ENCODE peak calls at places on chromosomes 6 and 20, in eight cellular contexts. One of them, this sample, is unnamed. For H3K4me1, the result is how much of the 10 kb centered on the place peaks cover.

GRCh38 chr6:75449625-75450206 is 43.9 kb downstream of the FILIP1 start:
- DNase-seq in A549: peak
- DNase-seq in DND-41: no peak
- DNase-seq in ascending aorta: no peak
- DNase-seq in neuronal stem cell: no peak
- DNase-seq in heart right ventricle: no peak
- DNase-seq in mammary epithelial cell: no peak
- DNase-seq in testis: no peak
- DNase-seq in this sample: no peak

GRCh38 chr6:14943116-14943515 is 302.8 kb upstream of the JARID2 start:
- DNase-seq in A549: no peak
- DNase-seq in DND-41: no peak
- DNase-seq in ascending aorta: no peak
- DNase-seq in neuronal stem cell: no peak
- DNase-seq in heart right ventricle: no peak
- DNase-seq in mammary epithelial cell: no peak
- DNase-seq in testis: no peak
- DNase-seq in this sample: no peak

GRCh38 chr20:63836335-63837133 is 5.5 kb upstream of the ZBTB46 start:
- DNase-seq in A549: no peak
- DNase-seq in DND-41: no peak
- DNase-seq in ascending aorta: no peak
- DNase-seq in neuronal stem cell: no peak
- DNase-seq in heart right ventricle: no peak
- DNase-seq in mammary epithelial cell: no peak
- DNase-seq in testis: no peak
- DNase-seq in this sample: no peak

GRCh38 chr6:38755207-38755606 is 40.1 kb downstream of the DNAH8 start:
- DNase-seq in A549: no peak
- DNase-seq in DND-41: no peak
- DNase-seq in ascending aorta: no peak
- DNase-seq in neuronal stem cell: no peak
- DNase-seq in heart right ventricle: no peak
- DNase-seq in mammary epithelial cell: peak
- DNase-seq in testis: no peak
- DNase-seq in this sample: no peak

GRCh38 chr6:46329568-46329967 is 158.8 kb upstream of the ENPP5 start:
- DNase-seq in A549: no peak
- DNase-seq in DND-41: no peak
- DNase-seq in ascending aorta: no peak
- DNase-seq in neuronal stem cell: no peak
- DNase-seq in heart right ventricle: no peak
- DNase-seq in mammary epithelial cell: no peak
- DNase-seq in testis: no peak
- DNase-seq in this sample: no peak

GRCh38 chr6:109236140-109237081 is 141.1 kb downstream of the CEP57L1 start:
- DNase-seq in A549: peak
- DNase-seq in DND-41: no peak
- DNase-seq in ascending aorta: no peak
- DNase-seq in neuronal stem cell: peak
- DNase-seq in heart right ventricle: no peak
- DNase-seq in mammary epithelial cell: no peak
- DNase-seq in testis: peak
- DNase-seq in this sample: no peak

GRCh38 chr6:26457407-26457795 is 354 bp upstream of the BTN2A1 start:
- DNase-seq in A549: no peak
- DNase-seq in DND-41: no peak
- DNase-seq in ascending aorta: peak
- DNase-seq in neuronal stem cell: no peak
- DNase-seq in heart right ventricle: no peak
- DNase-seq in mammary epithelial cell: no peak
- DNase-seq in testis: peak
- DNase-seq in this sample: no peak

GRCh38 chr20:3896302-3896701 is 7.1 kb downstream of the PANK2 start:
- DNase-seq in A549: no peak
- DNase-seq in DND-41: no peak
- DNase-seq in ascending aorta: no peak
- DNase-seq in neuronal stem cell: no peak
- DNase-seq in heart right ventricle: no peak
- DNase-seq in mammary epithelial cell: no peak
- DNase-seq in testis: no peak
- DNase-seq in this sample: no peak

GRCh38 chr20:3661060-3661820 is 2.0 kb downstream of the GFRA4 start:
- DNase-seq in A549: no peak
- DNase-seq in DND-41: no peak
- DNase-seq in ascending aorta: peak
- DNase-seq in neuronal stem cell: no peak
- DNase-seq in heart right ventricle: no peak
- DNase-seq in mammary epithelial cell: no peak
- DNase-seq in testis: no peak
- DNase-seq in this sample: no peak

GRCh38 chr6:62891065-62891647 is 320.1 kb upstream of the FKBP1C start:
- DNase-seq in A549: peak
- DNase-seq in DND-41: no peak
- DNase-seq in ascending aorta: no peak
- DNase-seq in neuronal stem cell: peak
- DNase-seq in heart right ventricle: no peak
- DNase-seq in mammary epithelial cell: no peak
- DNase-seq in testis: no peak
- DNase-seq in this sample: no peak

GRCh38 chr6:23784313-23784919 is 341.6 kb upstream of the NRSN1 start:
- DNase-seq in A549: no peak
- DNase-seq in DND-41: no peak
- DNase-seq in ascending aorta: no peak
- DNase-seq in neuronal stem cell: no peak
- DNase-seq in heart right ventricle: no peak
- DNase-seq in mammary epithelial cell: no peak
- DNase-seq in testis: no peak
- DNase-seq in this sample: no peak

GRCh38 chr20:39004508-39004907 is 42.4 kb downstream of the DHX35 start:
- DNase-seq in A549: no peak
- DNase-seq in DND-41: no peak
- DNase-seq in ascending aorta: no peak
- DNase-seq in neuronal stem cell: no peak
- DNase-seq in heart right ventricle: peak
- DNase-seq in mammary epithelial cell: peak
- DNase-seq in testis: no peak
- DNase-seq in this sample: no peak

GRCh38 chr6:130033999-130034814 is 15.8 kb downstream of the L3MBTL3 start:
- DNase-seq in A549: no peak
- DNase-seq in DND-41: no peak
- DNase-seq in ascending aorta: no peak
- DNase-seq in neuronal stem cell: no peak
- DNase-seq in heart right ventricle: no peak
- DNase-seq in mammary epithelial cell: peak
- DNase-seq in testis: peak
- DNase-seq in this sample: no peak

GRCh38 chr20:62197321-62197720 is 14.5 kb downstream of the MTG2 start:
- DNase-seq in A549: no peak
- DNase-seq in DND-41: no peak
- DNase-seq in ascending aorta: no peak
- DNase-seq in neuronal stem cell: no peak
- DNase-seq in heart right ventricle: peak
- DNase-seq in mammary epithelial cell: no peak
- DNase-seq in testis: no peak
- DNase-seq in this sample: no peak

GRCh38 chr20:20549699-20550098 is 162.7 kb downstream of the RALGAPA2 start:
- DNase-seq in A549: peak
- DNase-seq in DND-41: no peak
- DNase-seq in ascending aorta: no peak
- DNase-seq in neuronal stem cell: no peak
- DNase-seq in heart right ventricle: no peak
- DNase-seq in mammary epithelial cell: peak
- DNase-seq in testis: no peak
- DNase-seq in this sample: no peak

GRCh38 chr20:31721408-31722332 is 998 bp downstream of the BCL2L1 start:
- DNase-seq in A549: no peak
- DNase-seq in DND-41: peak
- DNase-seq in ascending aorta: peak
- DNase-seq in neuronal stem cell: no peak
- DNase-seq in heart right ventricle: peak
- DNase-seq in mammary epithelial cell: no peak
- DNase-seq in testis: no peak
- DNase-seq in this sample: no peak

GRCh38 chr6:8904754-8905153 is 469.4 kb upstream of the SLC35B3 start:
- DNase-seq in A549: peak
- DNase-seq in DND-41: no peak
- DNase-seq in ascending aorta: no peak
- DNase-seq in neuronal stem cell: no peak
- DNase-seq in heart right ventricle: no peak
- DNase-seq in mammary epithelial cell: no peak
- DNase-seq in testis: no peak
- DNase-seq in this sample: no peak

GRCh38 chr6:31285496-31285895 is 13.6 kb upstream of the HLA-C start:
- DNase-seq in A549: no peak
- DNase-seq in DND-41: no peak
- DNase-seq in ascending aorta: no peak
- DNase-seq in neuronal stem cell: no peak
- DNase-seq in heart right ventricle: no peak
- DNase-seq in mammary epithelial cell: no peak
- DNase-seq in testis: no peak
- DNase-seq in this sample: no peak

GRCh38 chr6:50586074-50586473 is 127.3 kb upstream of the TFAP2D start:
- DNase-seq in A549: no peak
- DNase-seq in DND-41: no peak
- DNase-seq in ascending aorta: no peak
- DNase-seq in neuronal stem cell: no peak
- DNase-seq in heart right ventricle: no peak
- DNase-seq in mammary epithelial cell: no peak
- DNase-seq in testis: no peak
- DNase-seq in this sample: no peak

DNA sequence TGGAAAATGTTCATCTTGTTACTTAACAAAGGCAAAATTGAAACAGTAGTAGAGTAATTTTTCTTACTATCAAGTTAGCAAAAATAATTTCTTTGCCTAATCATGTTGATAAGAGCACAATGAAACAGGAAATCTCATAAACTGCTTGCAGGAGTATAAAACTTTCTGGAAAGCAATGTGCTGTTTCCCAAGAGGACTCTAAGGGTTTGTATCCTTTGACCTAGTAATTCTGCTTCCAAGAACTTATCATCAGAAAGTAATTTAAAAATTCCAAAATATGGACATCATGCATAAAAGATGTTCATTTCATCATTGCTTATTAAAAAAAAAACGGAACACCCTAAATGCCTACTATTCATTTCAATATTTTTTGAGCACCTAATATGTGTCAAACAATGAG is 46.1 kb upstream of the TNFAIP3 start:
- DNase-seq in A549: no peak
- DNase-seq in DND-41: no peak
- DNase-seq in ascending aorta: no peak
- DNase-seq in neuronal stem cell: no peak
- DNase-seq in heart right ventricle: no peak
- DNase-seq in mammary epithelial cell: no peak
- DNase-seq in testis: no peak
- DNase-seq in this sample: no peak
- H3K4me1 ChIP-seq in A549: under half
- H3K4me1 ChIP-seq in DND-41: half or more
- H3K4me1 ChIP-seq in ascending aorta: under half
- H3K4me1 ChIP-seq in neuronal stem cell: under half
- H3K4me1 ChIP-seq in heart right ventricle: under half
- H3K4me1 ChIP-seq in mammary epithelial cell: under half
- H3K4me1 ChIP-seq in testis: under half
- H3K4me1 ChIP-seq in this sample: under half

DNA sequence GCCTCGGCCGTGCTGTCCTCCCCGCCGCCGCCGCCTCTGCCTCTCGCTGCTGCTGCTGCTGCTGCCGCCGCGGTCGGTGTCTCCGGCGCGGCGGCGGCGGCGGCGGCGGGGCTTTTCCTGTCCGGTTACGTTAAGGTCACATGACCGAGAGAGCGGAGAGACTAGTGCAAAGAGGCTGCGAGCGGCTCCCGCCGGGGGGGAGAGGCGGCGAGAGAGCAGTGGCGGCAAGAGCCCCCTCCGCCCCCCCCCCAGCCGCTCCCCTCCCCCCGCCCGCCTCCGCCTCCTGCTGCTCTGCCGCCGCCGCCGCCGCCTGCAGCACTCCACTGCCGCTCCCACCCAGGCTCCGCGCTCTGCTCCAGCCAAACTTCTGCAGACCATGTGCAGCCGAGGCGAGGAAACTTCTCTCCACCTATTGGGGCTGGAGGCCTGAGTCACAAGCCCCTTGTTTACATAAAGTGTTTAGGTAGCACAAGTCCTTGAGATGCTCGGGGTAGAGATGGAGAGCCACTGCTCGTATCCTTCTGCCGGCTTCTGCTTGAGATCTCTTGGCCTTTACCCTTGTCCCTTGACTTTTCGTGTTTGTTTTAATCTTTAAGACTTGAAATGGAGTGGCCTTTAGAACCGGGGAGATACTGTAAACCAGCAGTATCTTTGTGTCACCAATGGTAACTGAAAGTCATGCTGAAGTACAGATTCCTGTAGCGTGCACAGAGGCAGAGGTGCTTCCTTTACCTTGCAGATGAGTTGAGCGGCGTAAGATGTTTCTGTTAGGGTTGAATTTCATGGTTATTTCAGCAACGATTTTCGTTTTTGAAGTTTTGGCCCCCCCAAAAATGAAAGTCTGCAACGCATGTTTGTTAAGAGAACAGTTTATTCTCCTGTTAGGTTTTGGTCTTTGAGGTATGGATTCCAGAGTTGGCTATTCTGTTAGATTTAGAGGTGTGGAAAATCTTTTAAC is at the start of gene ZBTB2:
- DNase-seq in A549: peak
- DNase-seq in DND-41: peak
- DNase-seq in ascending aorta: peak
- DNase-seq in neuronal stem cell: peak
- DNase-seq in heart right ventricle: peak
- DNase-seq in mammary epithelial cell: peak
- DNase-seq in testis: peak
- DNase-seq in this sample: no peak
- H3K4me1 ChIP-seq in A549: under half
- H3K4me1 ChIP-seq in DND-41: half or more
- H3K4me1 ChIP-seq in ascending aorta: under half
- H3K4me1 ChIP-seq in neuronal stem cell: under half
- H3K4me1 ChIP-seq in heart right ventricle: under half
- H3K4me1 ChIP-seq in mammary epithelial cell: under half
- H3K4me1 ChIP-seq in testis: under half
- H3K4me1 ChIP-seq in this sample: under half

DNA sequence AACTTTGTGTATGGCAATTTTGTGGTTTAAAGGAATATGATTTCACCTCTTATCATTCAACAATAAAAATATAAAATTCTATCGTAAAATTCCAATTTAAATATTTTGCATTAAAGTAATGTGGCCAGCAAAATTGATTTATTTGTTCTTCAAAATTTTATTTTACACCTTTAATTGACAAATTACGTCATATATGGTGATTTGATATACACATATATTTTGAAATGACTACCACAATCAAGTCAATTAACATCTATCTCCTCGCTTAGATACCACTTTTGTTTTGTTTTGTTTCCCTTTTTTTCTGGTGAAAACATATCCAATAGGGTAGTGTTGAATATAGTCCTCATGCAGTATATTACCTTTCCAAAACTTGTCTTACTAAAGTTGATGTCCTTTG is 467.6 kb upstream of the HS3ST5 start:
- DNase-seq in A549: no peak
- DNase-seq in DND-41: no peak
- DNase-seq in ascending aorta: no peak
- DNase-seq in neuronal stem cell: no peak
- DNase-seq in heart right ventricle: no peak
- DNase-seq in mammary epithelial cell: no peak
- DNase-seq in testis: no peak
- DNase-seq in this sample: no peak
- H3K4me1 ChIP-seq in A549: under half
- H3K4me1 ChIP-seq in DND-41: under half
- H3K4me1 ChIP-seq in ascending aorta: under half
- H3K4me1 ChIP-seq in neuronal stem cell: under half
- H3K4me1 ChIP-seq in heart right ventricle: under half
- H3K4me1 ChIP-seq in mammary epithelial cell: under half
- H3K4me1 ChIP-seq in testis: under half
- H3K4me1 ChIP-seq in this sample: under half

GRCh38 chr6:36914227-36914794 is 28.6 kb downstream of the C6orf89 start:
- DNase-seq in A549: peak
- DNase-seq in DND-41: no peak
- DNase-seq in ascending aorta: no peak
- DNase-seq in neuronal stem cell: no peak
- DNase-seq in heart right ventricle: no peak
- DNase-seq in mammary epithelial cell: peak
- DNase-seq in testis: no peak
- DNase-seq in this sample: no peak
- H3K4me1 ChIP-seq in A549: under half
- H3K4me1 ChIP-seq in DND-41: half or more
- H3K4me1 ChIP-seq in ascending aorta: under half
- H3K4me1 ChIP-seq in neuronal stem cell: under half
- H3K4me1 ChIP-seq in heart right ventricle: under half
- H3K4me1 ChIP-seq in mammary epithelial cell: under half
- H3K4me1 ChIP-seq in testis: under half
- H3K4me1 ChIP-seq in this sample: under half

This sample was measured in esophagus squamous epithelium.